ENCODE peak calls at places on chromosomes 3 and 15, in nine cellular contexts. One of them, this sample, is unnamed.

GRCh38 chr3:187211532-187212274 is 14.4 kb downstream of the RTP1 start:
- DNase-seq in body of pancreas: no peak
- DNase-seq in kidney epithelial cell: no peak
- DNase-seq in stimulated activated naive CD8-positive, alpha-beta T cell treated with anti-CD3 and anti-CD28 coated beads, Interleukin-15, amount 100 ng/mL, for 72 hours: no peak
- DNase-seq in H9: no peak
- DNase-seq in H7: no peak
- DNase-seq in ecto neural progenitor cell: no peak
- DNase-seq in LoVo: peak
- DNase-seq in Kasumi-1: no peak
- DNase-seq in this sample: peak

GRCh38 chr15:99076555-99077308 is 28.1 kb upstream of the SYNM start:
- DNase-seq in kidney epithelial cell: peak
- DNase-seq in body of pancreas: peak
- DNase-seq in ecto neural progenitor cell: peak
- DNase-seq in H7: peak
- DNase-seq in H9: peak
- DNase-seq in LoVo: peak
- DNase-seq in stimulated activated naive CD8-positive, alpha-beta T cell treated with anti-CD3 and anti-CD28 coated beads, Interleukin-15, amount 100 ng/mL, for 72 hours: peak
- DNase-seq in Kasumi-1: peak
- DNase-seq in this sample: peak

GRCh38 chr15:90191795-90192494 is 9.2 kb upstream of the SEMA4B start:
- DNase-seq in stimulated activated naive CD8-positive, alpha-beta T cell treated with anti-CD3 and anti-CD28 coated beads, Interleukin-15, amount 100 ng/mL, for 72 hours: peak
- DNase-seq in Kasumi-1: peak
- DNase-seq in kidney epithelial cell: peak
- DNase-seq in H7: peak
- DNase-seq in H9: no peak
- DNase-seq in ecto neural progenitor cell: no peak
- DNase-seq in body of pancreas: peak
- DNase-seq in LoVo: peak
- DNase-seq in this sample: peak

GRCh38 chr3:131655076-131655685 is 152.4 kb upstream of the MRPL3 start:
- DNase-seq in kidney epithelial cell: no peak
- DNase-seq in Kasumi-1: no peak
- DNase-seq in stimulated activated naive CD8-positive, alpha-beta T cell treated with anti-CD3 and anti-CD28 coated beads, Interleukin-15, amount 100 ng/mL, for 72 hours: no peak
- DNase-seq in H9: no peak
- DNase-seq in LoVo: no peak
- DNase-seq in H7: no peak
- DNase-seq in ecto neural progenitor cell: no peak
- DNase-seq in body of pancreas: no peak
- DNase-seq in this sample: peak

GRCh38 chr3:190486201-190486865 is 27.6 kb upstream of the IL1RAP start:
- DNase-seq in Kasumi-1: peak
- DNase-seq in body of pancreas: no peak
- DNase-seq in stimulated activated naive CD8-positive, alpha-beta T cell treated with anti-CD3 and anti-CD28 coated beads, Interleukin-15, amount 100 ng/mL, for 72 hours: no peak
- DNase-seq in LoVo: no peak
- DNase-seq in H7: peak
- DNase-seq in H9: no peak
- DNase-seq in ecto neural progenitor cell: no peak
- DNase-seq in kidney epithelial cell: no peak
- DNase-seq in this sample: peak

GRCh38 chr3:53709856-53710674 is 136.2 kb downstream of the CHDH start:
- DNase-seq in H7: peak
- DNase-seq in body of pancreas: peak
- DNase-seq in ecto neural progenitor cell: peak
- DNase-seq in Kasumi-1: peak
- DNase-seq in stimulated activated naive CD8-positive, alpha-beta T cell treated with anti-CD3 and anti-CD28 coated beads, Interleukin-15, amount 100 ng/mL, for 72 hours: peak
- DNase-seq in LoVo: peak
- DNase-seq in kidney epithelial cell: no peak
- DNase-seq in H9: peak
- DNase-seq in this sample: peak

GRCh38 chr15:51878446-51879386 is 49.3 kb downstream of the TMOD3 start:
- DNase-seq in LoVo: peak
- DNase-seq in kidney epithelial cell: no peak
- DNase-seq in stimulated activated naive CD8-positive, alpha-beta T cell treated with anti-CD3 and anti-CD28 coated beads, Interleukin-15, amount 100 ng/mL, for 72 hours: no peak
- DNase-seq in Kasumi-1: no peak
- DNase-seq in H9: no peak
- DNase-seq in ecto neural progenitor cell: no peak
- DNase-seq in body of pancreas: no peak
- DNase-seq in H7: no peak
- DNase-seq in this sample: peak

GRCh38 chr3:149466192-149466591 is 8.3 kb upstream of the TM4SF4 start:
- DNase-seq in LoVo: no peak
- DNase-seq in H9: no peak
- DNase-seq in body of pancreas: no peak
- DNase-seq in H7: peak
- DNase-seq in stimulated activated naive CD8-positive, alpha-beta T cell treated with anti-CD3 and anti-CD28 coated beads, Interleukin-15, amount 100 ng/mL, for 72 hours: no peak
- DNase-seq in kidney epithelial cell: peak
- DNase-seq in ecto neural progenitor cell: no peak
- DNase-seq in Kasumi-1: no peak
- DNase-seq in this sample: peak

GRCh38 chr3:31142139-31142538 is 247.7 kb upstream of the GADL1 start:
- DNase-seq in Kasumi-1: no peak
- DNase-seq in body of pancreas: no peak
- DNase-seq in ecto neural progenitor cell: no peak
- DNase-seq in stimulated activated naive CD8-positive, alpha-beta T cell treated with anti-CD3 and anti-CD28 coated beads, Interleukin-15, amount 100 ng/mL, for 72 hours: no peak
- DNase-seq in H7: no peak
- DNase-seq in LoVo: no peak
- DNase-seq in H9: no peak
- DNase-seq in kidney epithelial cell: no peak
- DNase-seq in this sample: peak

GRCh38 chr15:84821501-84822021 is 4.4 kb downstream of the ALPK3 start:
- DNase-seq in stimulated activated naive CD8-positive, alpha-beta T cell treated with anti-CD3 and anti-CD28 coated beads, Interleukin-15, amount 100 ng/mL, for 72 hours: no peak
- DNase-seq in kidney epithelial cell: no peak
- DNase-seq in LoVo: no peak
- DNase-seq in H9: no peak
- DNase-seq in body of pancreas: no peak
- DNase-seq in Kasumi-1: no peak
- DNase-seq in H7: no peak
- DNase-seq in ecto neural progenitor cell: no peak
- DNase-seq in this sample: no peak

GRCh38 chr15:92158426-92158825 is 235.3 kb upstream of the ST8SIA2 start:
- DNase-seq in stimulated activated naive CD8-positive, alpha-beta T cell treated with anti-CD3 and anti-CD28 coated beads, Interleukin-15, amount 100 ng/mL, for 72 hours: peak
- DNase-seq in ecto neural progenitor cell: no peak
- DNase-seq in Kasumi-1: no peak
- DNase-seq in LoVo: peak
- DNase-seq in kidney epithelial cell: peak
- DNase-seq in body of pancreas: no peak
- DNase-seq in H7: no peak
- DNase-seq in H9: peak
- DNase-seq in this sample: peak

GRCh38 chr15:64464271-64465005 is 4.1 kb downstream of the ZNF609 start:
- DNase-seq in Kasumi-1: no peak
- DNase-seq in stimulated activated naive CD8-positive, alpha-beta T cell treated with anti-CD3 and anti-CD28 coated beads, Interleukin-15, amount 100 ng/mL, for 72 hours: no peak
- DNase-seq in H9: no peak
- DNase-seq in ecto neural progenitor cell: no peak
- DNase-seq in H7: no peak
- DNase-seq in kidney epithelial cell: no peak
- DNase-seq in body of pancreas: no peak
- DNase-seq in LoVo: no peak
- DNase-seq in this sample: no peak

GRCh38 chr15:78007965-78008886 is 69.3 kb downstream of the TBC1D2B start:
- DNase-seq in LoVo: no peak
- DNase-seq in kidney epithelial cell: no peak
- DNase-seq in H9: no peak
- DNase-seq in H7: no peak
- DNase-seq in Kasumi-1: no peak
- DNase-seq in stimulated activated naive CD8-positive, alpha-beta T cell treated with anti-CD3 and anti-CD28 coated beads, Interleukin-15, amount 100 ng/mL, for 72 hours: no peak
- DNase-seq in ecto neural progenitor cell: no peak
- DNase-seq in body of pancreas: peak
- DNase-seq in this sample: peak

GRCh38 chr15:77831989-77832388 is 199.3 kb upstream of the LINGO1 start:
- DNase-seq in Kasumi-1: no peak
- DNase-seq in H9: no peak
- DNase-seq in ecto neural progenitor cell: no peak
- DNase-seq in stimulated activated naive CD8-positive, alpha-beta T cell treated with anti-CD3 and anti-CD28 coated beads, Interleukin-15, amount 100 ng/mL, for 72 hours: no peak
- DNase-seq in LoVo: no peak
- DNase-seq in body of pancreas: no peak
- DNase-seq in kidney epithelial cell: no peak
- DNase-seq in H7: no peak
- DNase-seq in this sample: no peak

GRCh38 chr3:93910085-93910484 is 63.6 kb downstream of the PROS1 start:
- DNase-seq in H9: no peak
- DNase-seq in kidney epithelial cell: no peak
- DNase-seq in H7: no peak
- DNase-seq in Kasumi-1: no peak
- DNase-seq in LoVo: no peak
- DNase-seq in stimulated activated naive CD8-positive, alpha-beta T cell treated with anti-CD3 and anti-CD28 coated beads, Interleukin-15, amount 100 ng/mL, for 72 hours: no peak
- DNase-seq in body of pancreas: no peak
- DNase-seq in ecto neural progenitor cell: no peak
- DNase-seq in this sample: no peak

GRCh38 chr15:81113861-81114261 is 20.2 kb upstream of the CFAP161 start:
- DNase-seq in LoVo: no peak
- DNase-seq in body of pancreas: no peak
- DNase-seq in ecto neural progenitor cell: no peak
- DNase-seq in Kasumi-1: no peak
- DNase-seq in H9: no peak
- DNase-seq in kidney epithelial cell: no peak
- DNase-seq in stimulated activated naive CD8-positive, alpha-beta T cell treated with anti-CD3 and anti-CD28 coated beads, Interleukin-15, amount 100 ng/mL, for 72 hours: no peak
- DNase-seq in H7: no peak
- DNase-seq in this sample: peak

GRCh38 chr15:51759557-51760070 is 8.2 kb downstream of the TMOD2 start:
- DNase-seq in kidney epithelial cell: no peak
- DNase-seq in ecto neural progenitor cell: no peak
- DNase-seq in body of pancreas: peak
- DNase-seq in LoVo: no peak
- DNase-seq in stimulated activated naive CD8-positive, alpha-beta T cell treated with anti-CD3 and anti-CD28 coated beads, Interleukin-15, amount 100 ng/mL, for 72 hours: no peak
- DNase-seq in Kasumi-1: peak
- DNase-seq in H9: peak
- DNase-seq in H7: peak
- DNase-seq in this sample: peak

GRCh38 chr3:184003187-184003967 is 14.3 kb downstream of the ABCC5 start:
- DNase-seq in stimulated activated naive CD8-positive, alpha-beta T cell treated with anti-CD3 and anti-CD28 coated beads, Interleukin-15, amount 100 ng/mL, for 72 hours: no peak
- DNase-seq in kidney epithelial cell: peak
- DNase-seq in LoVo: no peak
- DNase-seq in Kasumi-1: no peak
- DNase-seq in body of pancreas: no peak
- DNase-seq in ecto neural progenitor cell: no peak
- DNase-seq in H9: no peak
- DNase-seq in H7: no peak
- DNase-seq in this sample: peak

GRCh38 chr3:58206406-58207011 is 4.3 kb downstream of the DNASE1L3 start:
- DNase-seq in H9: no peak
- DNase-seq in body of pancreas: no peak
- DNase-seq in stimulated activated naive CD8-positive, alpha-beta T cell treated with anti-CD3 and anti-CD28 coated beads, Interleukin-15, amount 100 ng/mL, for 72 hours: peak
- DNase-seq in ecto neural progenitor cell: no peak
- DNase-seq in kidney epithelial cell: no peak
- DNase-seq in Kasumi-1: no peak
- DNase-seq in LoVo: no peak
- DNase-seq in H7: no peak
- DNase-seq in this sample: peak

GRCh38 chr15:85621096-85621495 is 173.6 kb downstream of the KLHL25 start:
- DNase-seq in ecto neural progenitor cell: no peak
- DNase-seq in Kasumi-1: no peak
- DNase-seq in H7: no peak
- DNase-seq in stimulated activated naive CD8-positive, alpha-beta T cell treated with anti-CD3 and anti-CD28 coated beads, Interleukin-15, amount 100 ng/mL, for 72 hours: no peak
- DNase-seq in kidney epithelial cell: no peak
- DNase-seq in LoVo: no peak
- DNase-seq in H9: no peak
- DNase-seq in body of pancreas: no peak
- DNase-seq in this sample: no peak

GRCh38 chr3:151210676-151211381 is 7.8 kb upstream of the GPR171 start:
- DNase-seq in stimulated activated naive CD8-positive, alpha-beta T cell treated with anti-CD3 and anti-CD28 coated beads, Interleukin-15, amount 100 ng/mL, for 72 hours: no peak
- DNase-seq in H7: no peak
- DNase-seq in body of pancreas: no peak
- DNase-seq in H9: no peak
- DNase-seq in kidney epithelial cell: no peak
- DNase-seq in Kasumi-1: peak
- DNase-seq in ecto neural progenitor cell: no peak
- DNase-seq in LoVo: no peak
- DNase-seq in this sample: no peak

GRCh38 chr15:81573098-81573746 is 199.2 kb upstream of the TMC3 start:
- DNase-seq in body of pancreas: no peak
- DNase-seq in ecto neural progenitor cell: no peak
- DNase-seq in LoVo: no peak
- DNase-seq in kidney epithelial cell: no peak
- DNase-seq in H9: no peak
- DNase-seq in stimulated activated naive CD8-positive, alpha-beta T cell treated with anti-CD3 and anti-CD28 coated beads, Interleukin-15, amount 100 ng/mL, for 72 hours: no peak
- DNase-seq in H7: no peak
- DNase-seq in Kasumi-1: no peak
- DNase-seq in this sample: no peak

GRCh38 chr3:72724070-72724469 is 124.2 kb downstream of the SHQ1 start:
- DNase-seq in Kasumi-1: no peak
- DNase-seq in kidney epithelial cell: no peak
- DNase-seq in H9: no peak
- DNase-seq in ecto neural progenitor cell: no peak
- DNase-seq in body of pancreas: no peak
- DNase-seq in H7: no peak
- DNase-seq in LoVo: peak
- DNase-seq in stimulated activated naive CD8-positive, alpha-beta T cell treated with anti-CD3 and anti-CD28 coated beads, Interleukin-15, amount 100 ng/mL, for 72 hours: no peak
- DNase-seq in this sample: peak

GRCh38 chr3:65019412-65020093 is 331.8 kb upstream of the ADAMTS9 start:
- DNase-seq in ecto neural progenitor cell: no peak
- DNase-seq in stimulated activated naive CD8-positive, alpha-beta T cell treated with anti-CD3 and anti-CD28 coated beads, Interleukin-15, amount 100 ng/mL, for 72 hours: no peak
- DNase-seq in LoVo: no peak
- DNase-seq in H9: no peak
- DNase-seq in body of pancreas: no peak
- DNase-seq in kidney epithelial cell: peak
- DNase-seq in H7: no peak
- DNase-seq in Kasumi-1: no peak
- DNase-seq in this sample: peak

GRCh38 chr15:59918994-59919951 is 84.8 kb upstream of the FOXB1 start:
- DNase-seq in kidney epithelial cell: peak
- DNase-seq in H9: no peak
- DNase-seq in LoVo: no peak
- DNase-seq in ecto neural progenitor cell: no peak
- DNase-seq in Kasumi-1: no peak
- DNase-seq in body of pancreas: no peak
- DNase-seq in H7: no peak
- DNase-seq in stimulated activated naive CD8-positive, alpha-beta T cell treated with anti-CD3 and anti-CD28 coated beads, Interleukin-15, amount 100 ng/mL, for 72 hours: peak
- DNase-seq in this sample: peak

GRCh38 chr3:47011371-47011770 is 31.9 kb downstream of the NBEAL2 start:
- DNase-seq in body of pancreas: no peak
- DNase-seq in LoVo: no peak
- DNase-seq in kidney epithelial cell: no peak
- DNase-seq in H9: no peak
- DNase-seq in stimulated activated naive CD8-positive, alpha-beta T cell treated with anti-CD3 and anti-CD28 coated beads, Interleukin-15, amount 100 ng/mL, for 72 hours: no peak
- DNase-seq in ecto neural progenitor cell: no peak
- DNase-seq in H7: no peak
- DNase-seq in Kasumi-1: no peak
- DNase-seq in this sample: no peak

GRCh38 chr3:48225587-48225986 is 2.3 kb downstream of the CAMP start:
- DNase-seq in ecto neural progenitor cell: no peak
- DNase-seq in H9: no peak
- DNase-seq in Kasumi-1: no peak
- DNase-seq in H7: no peak
- DNase-seq in LoVo: no peak
- DNase-seq in body of pancreas: no peak
- DNase-seq in stimulated activated naive CD8-positive, alpha-beta T cell treated with anti-CD3 and anti-CD28 coated beads, Interleukin-15, amount 100 ng/mL, for 72 hours: no peak
- DNase-seq in kidney epithelial cell: no peak
- DNase-seq in this sample: no peak

GRCh38 chr3:195086885-195087284 is 184.1 kb downstream of the XXYLT1 start:
- DNase-seq in kidney epithelial cell: no peak
- DNase-seq in H9: no peak
- DNase-seq in body of pancreas: no peak
- DNase-seq in stimulated activated naive CD8-positive, alpha-beta T cell treated with anti-CD3 and anti-CD28 coated beads, Interleukin-15, amount 100 ng/mL, for 72 hours: no peak
- DNase-seq in ecto neural progenitor cell: no peak
- DNase-seq in LoVo: no peak
- DNase-seq in Kasumi-1: no peak
- DNase-seq in H7: no peak
- DNase-seq in this sample: no peak

GRCh38 chr15:99716540-99716939 is 16.7 kb downstream of the LYSMD4 start:
- DNase-seq in H7: no peak
- DNase-seq in kidney epithelial cell: no peak
- DNase-seq in body of pancreas: no peak
- DNase-seq in LoVo: no peak
- DNase-seq in ecto neural progenitor cell: no peak
- DNase-seq in H9: no peak
- DNase-seq in Kasumi-1: no peak
- DNase-seq in stimulated activated naive CD8-positive, alpha-beta T cell treated with anti-CD3 and anti-CD28 coated beads, Interleukin-15, amount 100 ng/mL, for 72 hours: no peak
- DNase-seq in this sample: no peak